ENCODE peak calls at places on chromosomes 12 and 14, in nine cellular contexts. N, Y, Z, H, R, O, A, U and T are unnamed samples.

GRCh38 chr12:3809357-3810015 is 56.6 kb upstream of the CRACR2A start:
- DNase-seq in N (no peak), Y (no peak), Z (no peak), H (no peak), R (no peak), O (no peak), A (no peak), U (no peak), T (no peak)

GRCh38 chr12:109581856-109582255 is 8.3 kb downstream of the MVK start:
- DNase-seq in N (peak), Y (no peak), Z (peak), H (no peak), R (peak), O (peak), A (peak), U (no peak), T (no peak)

GRCh38 chr12:65602579-65603295 is 221.5 kb upstream of the HMGA2 start:
- DNase-seq in N (peak), Y (peak), Z (peak), H (peak), R (peak), O (peak), A (peak), U (peak), T (peak)

GRCh38 chr12:101697930-101698781 is 716 bp downstream of the CHPT1 start:
- DNase-seq in N (peak), Y (peak), Z (peak), H (no peak), R (peak), O (peak), A (peak), U (peak), T (peak)

GRCh38 chr12:53102883-53103807 is at the start of gene SOAT2:
- DNase-seq in N (no peak), Y (no peak), Z (no peak), H (no peak), R (no peak), O (no peak), A (no peak), U (no peak), T (no peak)

GRCh38 chr14:101721951-101722661 is 39.4 kb upstream of the PPP2R5C start:
- DNase-seq in N (no peak), Y (no peak), Z (peak), H (peak), R (peak), O (peak), A (peak), U (peak), T (peak)

GRCh38 chr12:54421175-54421872 is 2.3 kb upstream of the ITGA5 start:
- DNase-seq in N (peak), Y (no peak), Z (no peak), H (no peak), R (peak), O (no peak), A (peak), U (no peak), T (no peak)

GRCh38 chr14:35034440-35034833 is 11.6 kb upstream of the FAM177A1 start:
- DNase-seq in N (no peak), Y (no peak), Z (no peak), H (no peak), R (no peak), O (no peak), A (no peak), U (no peak), T (no peak)

GRCh38 chr12:93361159-93361919 is 16.4 kb upstream of the NUDT4 start:
- DNase-seq in N (no peak), Y (no peak), Z (peak), H (peak), R (peak), O (no peak), A (peak), U (no peak), T (peak)

GRCh38 chr14:36021926-36022325 is 154.6 kb downstream of the PTCSC3 start:
- DNase-seq in N (no peak), Y (no peak), Z (no peak), H (no peak), R (no peak), O (no peak), A (no peak), U (no peak), T (no peak)

GRCh38 chr12:124874188-124874587 is 10.5 kb upstream of the SCARB1 start:
- DNase-seq in N (no peak), Y (no peak), Z (no peak), H (no peak), R (no peak), O (no peak), A (no peak), U (no peak), T (no peak)

GRCh38 chr12:57046947-57047890 is 2.7 kb downstream of the MYO1A start:
- DNase-seq in N (no peak), Y (no peak), Z (peak), H (no peak), R (no peak), O (no peak), A (no peak), U (peak), T (no peak)

GRCh38 chr12:93376436-93377251 is 1.1 kb upstream of the NUDT4 start:
- DNase-seq in N (peak), Y (no peak), Z (peak), H (no peak), R (peak), O (peak), A (peak), U (no peak), T (peak)

GRCh38 chr14:60707858-60708257 is 16.3 kb downstream of the SIX4 start:
- DNase-seq in N (no peak), Y (no peak), Z (no peak), H (no peak), R (no peak), O (no peak), A (no peak), U (no peak), T (peak)

GRCh38 chr12:16150290-16150689 is 127.2 kb downstream of the SLC15A5 start:
- DNase-seq in N (no peak), Y (no peak), Z (no peak), H (no peak), R (no peak), O (no peak), A (no peak), U (no peak), T (no peak)

GRCh38 chr12:106233011-106233410 is 14.8 kb downstream of the CKAP4 start:
- DNase-seq in N (no peak), Y (no peak), Z (no peak), H (no peak), R (no peak), O (no peak), A (no peak), U (no peak), T (no peak)

GRCh38 chr12:29731556-29731955 is 52.2 kb downstream of the TMTC1 start:
- DNase-seq in N (no peak), Y (no peak), Z (no peak), H (no peak), R (no peak), O (no peak), A (no peak), U (no peak), T (no peak)

GRCh38 chr14:72939630-72940029 is 13.4 kb downstream of the DCAF4 start:
- DNase-seq in N (no peak), Y (no peak), Z (no peak), H (no peak), R (no peak), O (no peak), A (no peak), U (no peak), T (no peak)

GRCh38 chr14:33987565-33988080 is 36.7 kb upstream of the EGLN3 start:
- DNase-seq in N (no peak), Y (no peak), Z (no peak), H (no peak), R (no peak), O (no peak), A (no peak), U (no peak), T (no peak)

GRCh38 chr12:80593766-80594165 is 113.7 kb upstream of the MYF6 start:
- DNase-seq in N (peak), Y (no peak), Z (no peak), H (peak), R (peak), O (no peak), A (peak), U (no peak), T (peak)

GRCh38 chr14:95515080-95515489 is 1.4 kb downstream of the SYNE3 start:
- DNase-seq in N (no peak), Y (no peak), Z (peak), H (no peak), R (peak), O (peak), A (no peak), U (no peak), T (peak)

GRCh38 chr14:101499080-101499479 is 62.2 kb upstream of the DIO3 start:
- DNase-seq in N (no peak), Y (no peak), Z (peak), H (no peak), R (no peak), O (no peak), A (no peak), U (no peak), T (no peak)

GRCh38 chr12:132771126-132771838 is 9.7 kb upstream of the ANKLE2 start:
- DNase-seq in N (peak), Y (no peak), Z (no peak), H (peak), R (no peak), O (no peak), A (peak), U (peak), T (no peak)

GRCh38 chr14:53109028-53109687 is 44.0 kb downstream of the DDHD1 start:
- DNase-seq in N (no peak), Y (no peak), Z (no peak), H (no peak), R (no peak), O (no peak), A (no peak), U (no peak), T (no peak)

GRCh38 chr12:130832561-130833209 is 6.4 kb downstream of the STX2 start:
- DNase-seq in N (peak), Y (no peak), Z (peak), H (no peak), R (peak), O (peak), A (peak), U (peak), T (no peak)

GRCh38 chr12:12818693-12819092 is 5.5 kb downstream of the DDX47 start:
- DNase-seq in N (no peak), Y (no peak), Z (no peak), H (no peak), R (no peak), O (no peak), A (peak), U (no peak), T (no peak)

GRCh38 chr12:123120452-123121166 is 30.3 kb downstream of the PITPNM2 start:
- DNase-seq in N (no peak), Y (no peak), Z (no peak), H (no peak), R (no peak), O (no peak), A (peak), U (no peak), T (no peak)

DNA sequence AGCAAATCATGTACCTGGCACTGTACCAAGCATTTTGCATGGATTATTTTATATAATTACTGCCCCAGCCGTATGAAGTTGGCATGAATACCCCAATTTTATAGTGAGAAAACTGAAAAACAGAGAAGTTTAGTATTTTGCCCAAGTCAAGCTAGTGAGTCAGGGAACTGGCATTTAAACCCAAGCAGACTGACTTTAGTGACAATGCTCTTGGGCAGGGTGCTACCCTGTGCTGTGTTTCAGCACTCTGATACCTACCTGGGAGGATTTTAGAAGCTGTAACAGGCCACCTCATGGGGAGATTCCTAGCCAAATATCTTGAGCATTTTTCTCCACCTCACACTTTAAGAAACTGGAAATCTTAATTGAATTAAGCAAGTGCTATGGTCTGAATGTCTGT is 98.1 kb upstream of the MAX start:
- DNase-seq in N (no peak), Y (no peak), Z (no peak), H (no peak), R (no peak), O (no peak), A (no peak), U (no peak), T (no peak)
- TF ChIP-seq CTCF in N (no peak), Y (no peak), Z (no peak), H (no peak), R (no peak), O (no peak), A (no peak), U (no peak), T (no peak)

GRCh38 chr14:97218713-97219355 is 421.7 kb downstream of the VRK1 start:
- DNase-seq in N (no peak), Y (peak), Z (no peak), H (no peak), R (no peak), O (peak), A (no peak), U (no peak), T (peak)
- TF ChIP-seq CTCF in N (no peak), Y (no peak), Z (no peak), H (no peak), R (no peak), O (no peak), A (no peak), U (no peak), T (peak)

DNA sequence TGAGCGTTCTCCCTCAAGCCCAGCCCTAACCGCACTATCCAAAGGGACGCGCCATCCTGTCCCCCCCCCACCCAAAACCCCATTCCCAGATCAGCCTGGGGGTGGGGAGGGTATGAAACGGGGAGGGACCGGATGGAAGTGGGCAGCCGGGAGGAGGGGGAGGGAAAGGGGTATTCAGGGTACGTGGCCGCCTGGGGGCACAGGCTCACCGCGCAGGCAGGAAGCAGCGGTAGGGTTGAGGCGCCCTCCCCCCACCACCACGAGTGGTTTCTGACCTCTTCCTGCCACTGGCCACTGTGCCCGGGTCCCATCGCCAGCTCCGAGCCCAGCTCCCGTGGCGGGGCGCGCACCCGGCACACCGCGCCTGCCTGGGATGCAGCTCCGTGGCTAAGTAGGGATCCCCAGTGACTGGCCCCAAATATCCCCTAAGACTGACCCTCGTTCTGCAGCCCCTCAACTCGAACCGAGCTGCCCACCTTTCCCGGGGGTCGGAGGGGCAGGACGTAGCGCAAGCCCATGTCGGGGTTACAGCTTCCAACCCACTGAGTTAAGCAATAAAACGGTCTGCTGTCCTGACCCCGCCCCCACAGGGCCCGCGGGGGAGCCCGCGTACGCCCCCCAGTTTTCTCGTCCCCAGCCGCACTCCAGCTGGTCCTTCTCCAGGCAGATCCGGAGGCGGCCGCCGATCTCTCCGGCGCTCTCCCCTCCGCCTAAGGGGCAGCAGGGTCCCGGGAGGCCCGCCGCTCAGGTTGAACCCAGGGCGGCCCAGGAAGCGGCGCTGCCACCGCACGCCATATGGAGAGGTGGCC is 1.2 kb downstream of the ACTN1 start:
- DNase-seq in N (peak), Y (peak), Z (peak), H (peak), R (peak), O (peak), A (peak), U (peak), T (peak)
- TF ChIP-seq CTCF in N (no peak), Y (no peak), Z (peak), H (peak), R (peak), O (no peak), A (no peak), U (no peak), T (no peak)

GRCh38 chr12:89704457-89704856 is 4.2 kb downstream of the ATP2B1 start:
- DNase-seq in N (no peak), Y (no peak), Z (no peak), H (no peak), R (no peak), O (no peak), A (no peak), U (no peak), T (no peak)

GRCh38 chr12:89703768-89704167 is 4.9 kb downstream of the ATP2B1 start:
- DNase-seq in N (no peak), Y (no peak), Z (no peak), H (no peak), R (no peak), O (no peak), A (no peak), U (no peak), T (no peak)

GRCh38 chr12:89702503-89702902 is 6.1 kb downstream of the ATP2B1 start:
- DNase-seq in N (no peak), Y (no peak), Z (no peak), H (no peak), R (no peak), O (no peak), A (no peak), U (no peak), T (no peak)

GRCh38 chr12:89700191-89700810 is 8.3 kb downstream of the ATP2B1 start:
- DNase-seq in N (no peak), Y (no peak), Z (no peak), H (no peak), R (no peak), O (peak), A (peak), U (no peak), T (no peak)

GRCh38 chr12:89701606-89702206 is 6.9 kb downstream of the ATP2B1 start:
- DNase-seq in N (no peak), Y (no peak), Z (no peak), H (no peak), R (no peak), O (no peak), A (no peak), U (no peak), T (no peak)
- TF ChIP-seq CTCF in N (no peak), Y (no peak), Z (no peak), H (no peak), R (no peak), O (peak), A (no peak), U (no peak), T (no peak)

GRCh38 chr12:96015672-96016071 is 19.5 kb upstream of the HAL start:
- DNase-seq in N (peak), Y (peak), Z (no peak), H (no peak), R (peak), O (peak), A (peak), U (no peak), T (peak)
- TF ChIP-seq CTCF in N (peak), Y (no peak), Z (peak), H (peak), R (peak), O (peak), A (peak), U (no peak), T (peak)

DNA sequence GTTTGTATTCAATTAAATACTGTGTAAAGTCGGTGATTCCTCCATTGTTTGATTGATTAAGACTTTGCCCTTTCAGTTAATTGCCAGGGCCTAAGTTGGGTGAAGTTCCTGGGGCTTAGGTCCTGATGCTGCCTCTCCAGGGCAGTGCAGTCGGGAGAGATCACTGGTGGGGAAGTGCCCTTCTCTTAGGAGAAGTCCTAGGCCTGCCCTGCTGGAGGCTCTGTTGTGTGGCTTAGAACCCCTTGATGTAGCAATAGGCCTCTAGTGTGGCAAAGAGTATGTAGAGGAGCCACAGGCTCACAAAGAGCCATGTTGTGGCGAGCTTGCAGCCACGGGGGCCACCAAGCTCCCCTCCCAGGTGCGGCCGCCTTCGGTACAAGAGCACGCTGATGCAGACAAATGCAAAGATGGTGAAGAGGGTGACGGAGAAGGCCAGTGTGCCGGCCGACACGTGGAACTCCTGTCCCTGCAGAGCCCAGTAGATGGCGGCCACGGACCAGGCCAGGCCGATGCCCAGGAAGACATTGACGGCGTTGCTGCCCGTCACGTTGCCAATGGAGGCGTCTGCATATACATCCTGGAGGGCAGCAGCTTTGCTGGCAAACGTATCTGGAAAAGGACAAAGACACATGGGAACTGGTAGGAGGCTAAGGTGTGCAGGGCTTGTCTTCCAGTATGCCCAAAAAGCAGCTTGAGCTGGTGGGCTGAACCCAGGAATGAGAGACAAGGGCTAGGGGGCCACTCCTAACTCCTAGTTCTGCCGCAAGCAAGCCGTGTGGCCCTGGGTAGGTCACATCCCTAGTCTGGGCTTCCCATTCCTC is 142.8 kb downstream of the SLC8A3 start:
- DNase-seq in N (peak), Y (peak), Z (peak), H (no peak), R (peak), O (peak), A (peak), U (peak), T (peak)
- TF ChIP-seq CTCF in N (peak), Y (peak), Z (peak), H (peak), R (peak), O (peak), A (peak), U (peak), T (peak)

DNA sequence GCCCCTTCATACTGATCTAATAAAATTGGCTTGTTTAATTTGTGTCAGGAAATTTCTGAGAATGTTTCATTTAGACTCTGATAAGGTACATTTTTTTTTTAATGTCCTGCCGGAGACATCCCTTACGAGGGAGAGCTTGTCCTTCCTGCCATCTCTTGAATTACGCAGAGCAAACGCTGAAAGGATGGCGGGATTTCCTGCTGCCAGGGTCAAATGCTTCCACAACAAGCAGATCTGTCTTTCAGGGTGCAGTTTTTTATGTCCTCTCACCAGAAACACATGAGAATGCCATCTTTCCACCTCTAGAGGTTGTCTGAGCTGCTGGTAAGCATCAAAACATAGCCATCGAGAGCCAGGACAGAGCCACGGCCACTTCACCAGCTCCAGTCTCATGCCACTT is 126.8 kb upstream of the ARHGAP5 start:
- DNase-seq in N (no peak), Y (no peak), Z (no peak), H (no peak), R (no peak), O (no peak), A (no peak), U (no peak), T (no peak)
- TF ChIP-seq CTCF in N (no peak), Y (no peak), Z (no peak), H (no peak), R (no peak), O (no peak), A (no peak), U (no peak), T (no peak)